ENCODE peak calls at places on chromosomes 4 and X, in ten cellular contexts. O is right lobe of liver, R is tibial nerve, I is suprapubic skin, H is K562, A is transverse colon, N is ovary, V is GM12892, U is erythroblast, T is gastrocnemius medialis. G is an unnamed sample.

GRCh38 chr4:142128529-142128928 is 492.1 kb downstream of the IL15 start:
- DNase-seq in A (no peak), U (no peak), N (peak; percentile 28), O (no peak), H (no peak), T (no peak), R (no peak), V (no peak), I (no peak), G (no peak)

GRCh38 chr4:53744446-53745160 is 153.3 kb upstream of the LNX1 start:
- DNase-seq in T (no peak), V (no peak), I (no peak), R (no peak), U (no peak), A (no peak), N (no peak), H (no peak), O (no peak), G (no peak)

GRCh38 chr4:72744103-72744725 is 175.2 kb upstream of the ADAMTS3 start:
- DNase-seq in O (no peak), I (no peak), T (no peak), U (no peak), N (no peak), V (no peak), R (no peak), H (no peak), A (no peak), G (no peak)

GRCh38 chr4:17511041-17511949 is 595 bp downstream of the QDPR start:
- DNase-seq in U (peak; percentile 71), H (peak; percentile 46), A (peak; percentile 62), N (peak; percentile 56), I (peak; percentile 75), O (peak; percentile 89), T (peak; percentile 16), R (peak; percentile 19), V (no peak), G (peak; percentile 21)

GRCh38 chr4:8260656-8261111 is 8.9 kb upstream of the HTRA3 start:
- DNase-seq in I (no peak), R (no peak), V (no peak), N (peak; percentile 75), O (no peak), A (peak; percentile 39), U (no peak), T (no peak), H (no peak), G (no peak)

GRCh38 chr4:147479817-147480216 is 1.1 kb upstream of the EDNRA start:
- DNase-seq in O (no peak), H (no peak), N (peak; percentile 20), T (no peak), R (peak; percentile 63), V (no peak), U (no peak), A (no peak), I (peak; percentile 64), G (peak; percentile 60)

GRCh38 chr4:20944451-20944850 is 244.2 kb downstream of the PACRGL start:
- DNase-seq in R (no peak), T (no peak), A (no peak), O (no peak), V (no peak), N (no peak), H (no peak), I (no peak), U (no peak), G (no peak)

GRCh38 chrX:8755116-8755515 is 23.2 kb upstream of the ANOS1 start:
- DNase-seq in H (peak; percentile 4), U (no peak), I (no peak), R (no peak), O (no peak), T (no peak), N (no peak), V (no peak), A (no peak), G (no peak)

GRCh38 chrX:101348452-101349222 is at the start of gene TIMM8A:
- DNase-seq in A (peak; percentile 85), V (peak; percentile 69), N (peak; percentile 69), H (peak; percentile 87), T (peak; percentile 75), I (peak; percentile 84), U (peak; percentile 84), O (peak; percentile 89), R (peak; percentile 48), G (peak; percentile 70)

GRCh38 chr4:74327751-74328150 is 19.5 kb downstream of the EPGN start:
- DNase-seq in N (no peak), U (no peak), I (no peak), O (no peak), T (no peak), A (no peak), V (no peak), R (no peak), H (no peak), G (no peak)

GRCh38 chrX:130025256-130025655 is 42.8 kb downstream of the BCORL1 start:
- DNase-seq in U (no peak), V (no peak), A (no peak), H (no peak), O (no peak), T (no peak), N (no peak), I (no peak), R (no peak), G (no peak)

DNA sequence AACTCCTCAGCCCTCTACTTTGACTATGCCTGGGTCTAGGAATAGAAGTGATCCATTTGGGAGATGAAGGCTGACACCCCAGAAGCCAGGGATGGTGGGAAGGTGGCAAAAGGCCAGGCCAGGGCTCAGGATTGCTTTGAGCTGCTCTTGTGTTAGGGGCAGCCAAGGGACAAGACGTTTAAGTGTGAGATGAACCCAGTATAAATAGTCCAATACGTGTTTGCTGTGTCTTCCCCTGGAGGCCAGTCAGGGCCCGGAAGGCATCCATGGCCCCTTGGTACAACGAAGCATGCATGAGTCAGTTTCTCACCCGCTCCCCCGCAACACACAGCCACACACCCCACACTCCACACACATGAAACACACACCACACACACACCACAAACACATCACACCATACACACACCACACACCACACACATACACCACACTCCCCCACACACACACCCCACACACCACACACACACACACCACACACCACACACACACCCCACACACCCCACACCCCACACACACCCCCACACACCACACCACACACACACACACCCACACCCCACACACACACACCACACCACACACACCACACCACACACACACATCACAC is 5.0 kb downstream of the STARD8 start:
- DNase-seq in R (no peak), O (no peak), N (no peak), U (peak; percentile 7), I (no peak), T (no peak), A (no peak), V (no peak), H (peak; percentile 22), G (no peak)
- TF ChIP-seq POLR2A in R (no peak), O (no peak), N (no peak), U (no peak), I (no peak), T (no peak), A (no peak), V (no peak), H (no peak), G (no peak)

DNA sequence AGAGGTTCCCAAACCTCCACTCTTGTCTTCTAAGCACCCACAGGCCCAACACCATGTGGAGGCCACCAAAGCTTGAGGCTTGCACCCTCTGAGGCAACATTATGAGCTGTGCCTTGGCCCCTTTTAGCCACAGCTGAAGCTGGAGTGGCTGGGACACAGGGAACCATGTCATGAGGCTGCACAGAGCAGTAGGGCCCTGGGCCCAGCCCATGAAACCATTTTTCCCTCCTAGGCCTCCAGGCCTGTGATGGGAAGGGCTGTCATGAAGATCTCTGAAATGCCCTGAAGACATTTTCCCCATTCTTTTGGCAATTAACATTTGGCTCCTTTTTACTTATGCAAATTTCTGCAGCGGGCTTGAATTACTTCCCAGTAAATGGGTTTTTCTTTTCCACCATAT is 14.8 kb downstream of the RBMXL3 start:
- DNase-seq in O (no peak), R (no peak), A (no peak), H (no peak), T (no peak), N (no peak), U (no peak), I (no peak), V (no peak), G (no peak)
- TF ChIP-seq POLR2A in O (no peak), R (no peak), A (no peak), H (no peak), T (no peak), N (no peak), U (no peak), I (no peak), V (no peak), G (no peak)

DNA sequence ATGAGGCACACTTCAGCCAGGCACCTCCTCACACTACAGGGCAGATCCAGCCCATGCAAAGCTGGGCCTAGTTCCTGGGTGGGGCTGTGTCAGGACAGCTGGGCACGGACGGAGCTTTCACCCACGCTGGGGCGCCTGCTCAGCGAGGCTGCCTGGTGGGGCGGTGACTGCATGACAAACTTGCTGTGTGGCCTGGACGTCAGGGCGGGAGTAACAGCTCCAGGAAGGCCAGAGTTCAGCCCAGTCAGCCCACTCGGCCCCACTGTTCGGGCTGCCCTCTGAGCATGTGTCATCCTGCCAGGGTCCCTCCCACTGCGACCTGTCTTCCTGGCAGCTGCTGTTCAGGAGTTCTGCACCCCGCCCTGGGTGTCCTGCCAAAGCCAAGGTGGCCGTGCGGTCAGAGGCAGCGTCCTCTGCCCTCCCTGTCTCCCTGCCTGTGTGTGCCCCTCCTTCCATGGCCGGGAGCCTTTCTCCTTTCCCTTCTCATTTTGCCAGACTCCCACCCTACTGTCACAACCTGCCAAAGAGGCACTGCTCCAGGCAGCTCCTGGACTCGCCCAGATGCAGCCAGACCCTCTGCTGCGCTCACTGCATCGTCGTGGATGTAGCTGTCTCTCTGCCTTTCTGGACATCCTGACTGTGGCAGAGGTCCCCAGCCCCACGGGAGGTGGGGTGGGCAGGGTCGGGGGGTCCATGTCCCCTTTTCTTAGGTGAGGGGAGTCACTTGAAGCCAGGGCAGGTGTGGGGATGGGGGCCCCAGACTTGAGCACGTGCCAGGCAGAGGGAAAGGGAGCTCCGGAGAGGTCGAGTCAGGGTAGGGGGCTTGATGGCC is 33.0 kb upstream of the KIAA0232 start:
- DNase-seq in A (peak; percentile 91), H (peak; percentile 47), U (peak; percentile 53), I (peak; percentile 88), T (peak; percentile 33), R (peak; percentile 76), O (peak; percentile 98), V (no peak), N (no peak), G (peak; percentile 57)
- TF ChIP-seq POLR2A in A (peak; percentile 89), H (no peak), U (no peak), I (no peak), T (no peak), R (no peak), O (peak; percentile 79), V (no peak), N (no peak), G (no peak)

DNA sequence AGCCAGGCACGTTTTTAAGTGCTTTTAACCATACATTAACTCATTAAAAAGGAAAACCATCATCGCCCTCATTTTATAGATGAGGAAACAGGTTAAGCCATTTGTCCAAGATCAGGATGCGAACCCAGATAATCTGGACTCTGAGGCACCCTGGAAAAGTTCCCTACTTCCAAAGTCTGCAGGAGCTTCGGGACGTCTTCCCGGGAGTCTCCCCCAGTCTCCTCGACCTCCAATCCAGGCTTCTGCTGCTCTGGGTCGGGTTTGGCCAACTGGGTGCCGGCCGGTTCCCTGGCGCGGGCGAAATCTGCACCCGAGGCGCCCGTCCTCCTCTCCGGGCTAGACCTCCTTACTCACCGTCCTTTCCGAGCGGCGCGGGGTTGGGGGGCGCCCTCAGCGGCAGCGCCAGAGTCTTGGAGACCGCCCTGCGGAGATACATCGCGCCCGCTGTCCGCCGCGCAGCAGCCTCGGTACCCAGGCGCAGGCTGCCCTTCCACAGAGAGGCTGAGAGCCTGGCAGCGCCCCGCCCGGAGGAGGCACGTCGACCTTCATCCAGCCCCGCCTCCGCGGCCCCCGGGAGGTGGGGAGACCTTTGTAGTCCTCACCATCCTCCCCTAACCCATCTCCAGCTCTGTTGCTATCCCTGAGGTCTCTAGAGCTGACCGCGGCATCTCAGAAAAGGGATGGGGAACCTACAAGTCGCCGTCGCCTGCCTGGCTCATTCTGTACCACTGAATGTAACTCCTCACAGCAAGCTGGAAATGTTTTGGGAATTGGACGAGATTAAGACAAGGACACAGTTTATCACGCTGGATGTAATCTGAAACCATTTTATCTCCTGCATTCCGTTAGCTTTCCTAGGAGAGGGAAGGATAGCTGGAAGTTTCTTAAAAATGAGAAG is at the start of gene MGARP:
- DNase-seq in N (peak; percentile 57), V (no peak), I (no peak), R (no peak), H (no peak), U (peak; percentile 38), A (no peak), T (no peak), O (no peak), G (no peak)
- TF ChIP-seq POLR2A in N (peak; percentile 24), V (no peak), I (no peak), R (no peak), H (no peak), U (no peak), A (no peak), T (no peak), O (no peak), G (no peak)

G was measured in lower leg skin.